ENCODE peak calls at places on chromosomes 6 and 20, in five cellular contexts. D, P, F, G and X are unnamed samples.
A peak's percentile ranks its signal among the peaks of the same experiment; 100 is the strongest.

GRCh38 chr6:122887941-122888340 is 98.9 kb downstream of the SMPDL3A start:
- DNase-seq in P (no peak), D (no peak), F (no peak), G (no peak), X (no peak)

GRCh38 chr20:4439461-4439860 is 282.2 kb upstream of the PRND start:
- DNase-seq in F (no peak), P (no peak), G (no peak), D (no peak), X (no peak)

GRCh38 chr6:136672144-136672543 is 120.1 kb downstream of the MAP3K5 start:
- DNase-seq in F (no peak), P (no peak), G (no peak), D (no peak), X (no peak)

GRCh38 chr20:40766790-40767529 is 77.9 kb upstream of the MAFB start:
- DNase-seq in G (peak; percentile 3), F (no peak), D (no peak), P (no peak), X (no peak)

GRCh38 chr6:131037194-131037897 is 25.7 kb downstream of the EPB41L2 start:
- DNase-seq in F (no peak), P (no peak), D (no peak), G (no peak), X (no peak)

GRCh38 chr20:51624157-51624731 is 81.7 kb upstream of the NFATC2 start:
- DNase-seq in P (peak; percentile 57), D (no peak), F (no peak), G (peak; percentile 31), X (peak; percentile 58)

GRCh38 chr6:43434943-43435342 is 7.6 kb downstream of the ABCC10 start:
- DNase-seq in F (no peak), G (no peak), D (no peak), P (no peak), X (no peak)

GRCh38 chr6:21664263-21665081 is 70.9 kb downstream of the SOX4 start:
- DNase-seq in G (no peak), P (peak; percentile 47), F (no peak), D (no peak), X (no peak)

GRCh38 chr6:73515204-73516101 is 5.4 kb downstream of the EEF1A1 start:
- DNase-seq in G (peak; percentile 46), F (peak; percentile 27), P (peak; percentile 80), D (no peak), X (no peak)

GRCh38 chr6:156886409-156886808 is 109.2 kb downstream of the ARID1B start:
- DNase-seq in D (no peak), F (no peak), P (peak; percentile 30), G (no peak), X (peak; percentile 24)

GRCh38 chr6:113630738-113631535 is 226.2 kb upstream of the MARCKS start:
- DNase-seq in D (no peak), F (no peak), G (no peak), P (peak; percentile 68), X (peak; percentile 12)

GRCh38 chr20:58313366-58313765 is 3.9 kb downstream of the RAB22A start:
- DNase-seq in D (no peak), P (no peak), G (no peak), F (no peak), X (no peak)

GRCh38 chr6:48080227-48081009 is 30.6 kb downstream of the PTCHD4 start:
- DNase-seq in P (no peak), F (no peak), G (no peak), D (peak; percentile 23), X (no peak)

GRCh38 chr20:433300-433975 is 25.3 kb downstream of the RBCK1 start:
- DNase-seq in G (no peak), P (no peak), F (peak; percentile 78), D (no peak), X (peak; percentile 83)

GRCh38 chr20:4959582-4959981 is 41.7 kb downstream of the SLC23A2 start:
- DNase-seq in D (no peak), G (no peak), F (no peak), P (no peak), X (no peak)